ENCODE peak calls at places on chromosomes 7 and 10, in five cellular contexts. I, F, B, D and J are unnamed samples.
A peak's percentile ranks its signal among the peaks of the same experiment; 100 is the strongest.

GRCh38 chr7:34750636-34751035 is 92.6 kb downstream of the NPSR1 start:
- DNase-seq in I (no peak), F (no peak), B (no peak), D (no peak), J (no peak)

GRCh38 chr7:102828291-102828690 is 79.5 kb downstream of the FAM185A start:
- DNase-seq in I (no peak), F (no peak), B (no peak), D (no peak), J (no peak)

GRCh38 chr10:42836771-42837468 is 54.3 kb downstream of the BMS1 start:
- DNase-seq in I (peak; percentile 8), F (no peak), B (peak; percentile 21), D (no peak), J (no peak)

GRCh38 chr10:132411561-132412253 is 14.7 kb downstream of the PWWP2B start:
- DNase-seq in I (no peak), F (peak; percentile 66), B (peak; percentile 35), D (no peak), J (no peak)

GRCh38 chr7:414681-415560 is 104.7 kb downstream of the PDGFA start:
- DNase-seq in I (no peak), F (peak; percentile 36), B (no peak), D (no peak), J (no peak)

GRCh38 chr10:131149586-131149985 is 161.9 kb downstream of the TCERG1L start:
- DNase-seq in I (no peak), F (no peak), B (no peak), D (no peak), J (no peak)

GRCh38 chr7:81284576-81284975 is 365.7 kb upstream of the SEMA3C start:
- DNase-seq in I (peak; percentile 22), F (no peak), B (peak; percentile 54), D (no peak), J (no peak)

GRCh38 chr10:129864082-129864481 is 100.0 kb downstream of the EBF3 start:
- DNase-seq in I (no peak), F (no peak), B (no peak), D (no peak), J (no peak)

GRCh38 chr7:44748042-44748947 is at the start of gene ZMIZ2:
- DNase-seq in I (peak; percentile 98), F (peak; percentile 97), B (peak; percentile 83), D (peak; percentile 94), J (peak; percentile 97)

GRCh38 chr7:101159696-101160674 is 5.4 kb downstream of the VGF start:
- DNase-seq in I (peak; percentile 69), F (no peak), B (peak; percentile 54), D (no peak), J (no peak)

GRCh38 chr7:101625076-101625914 is 3.8 kb downstream of the MYL10 start:
- DNase-seq in I (no peak), F (no peak), B (no peak), D (no peak), J (no peak)

GRCh38 chr7:20560325-20561180 is 54.9 kb upstream of the ABCB5 start:
- DNase-seq in I (no peak), F (no peak), B (no peak), D (no peak), J (no peak)

GRCh38 chr7:137898839-137899681 is 52.3 kb upstream of the DGKI start:
- DNase-seq in I (peak; percentile 56), F (peak; percentile 88), B (peak; percentile 58), D (peak; percentile 88), J (peak; percentile 73)

GRCh38 chr10:28738200-28738599 is 60.9 kb downstream of the BAMBI start:
- DNase-seq in I (no peak), F (no peak), B (no peak), D (peak; percentile 13), J (no peak)

GRCh38 chr7:157523766-157524421 is 187.1 kb downstream of the DNAJB6 start:
- DNase-seq in I (no peak), F (peak; percentile 28), B (no peak), D (no peak), J (no peak)

GRCh38 chr7:48183370-48183743 is 12.1 kb downstream of the ABCA13 start:
- DNase-seq in I (no peak), F (no peak), B (no peak), D (no peak), J (no peak)

GRCh38 chr10:50436805-50437204 is 185.5 kb upstream of the ASAH2 start:
- DNase-seq in I (no peak), F (no peak), B (no peak), D (no peak), J (no peak)

GRCh38 chr10:25614652-25615051 is 319.4 kb upstream of the MYO3A start:
- DNase-seq in I (no peak), F (no peak), B (no peak), D (no peak), J (no peak)

GRCh38 chr7:155685070-155685790 is 40.8 kb downstream of the RBM33 start:
- DNase-seq in I (no peak), F (no peak), B (no peak), D (peak; percentile 21), J (no peak)

GRCh38 chr7:12635830-12636229 is 51.6 kb upstream of the ARL4A start:
- DNase-seq in I (peak; percentile 29), F (no peak), B (no peak), D (peak; percentile 63), J (peak; percentile 22)

GRCh38 chr10:60099998-60100747 is 193.8 kb upstream of the CCDC6 start:
- DNase-seq in I (peak; percentile 32), F (no peak), B (peak; percentile 27), D (peak; percentile 38), J (peak; percentile 24)

GRCh38 chr10:60105195-60105812 is 198.9 kb upstream of the CCDC6 start:
- DNase-seq in I (no peak), F (no peak), B (no peak), D (no peak), J (no peak)

GRCh38 chr10:60098676-60099601 is 192.6 kb upstream of the CCDC6 start:
- DNase-seq in I (no peak), F (no peak), B (no peak), D (peak; percentile 41), J (no peak)

GRCh38 chr10:60096761-60097513 is 190.6 kb upstream of the CCDC6 start:
- DNase-seq in I (no peak), F (no peak), B (no peak), D (peak; percentile 63), J (peak; percentile 14)

DNA sequence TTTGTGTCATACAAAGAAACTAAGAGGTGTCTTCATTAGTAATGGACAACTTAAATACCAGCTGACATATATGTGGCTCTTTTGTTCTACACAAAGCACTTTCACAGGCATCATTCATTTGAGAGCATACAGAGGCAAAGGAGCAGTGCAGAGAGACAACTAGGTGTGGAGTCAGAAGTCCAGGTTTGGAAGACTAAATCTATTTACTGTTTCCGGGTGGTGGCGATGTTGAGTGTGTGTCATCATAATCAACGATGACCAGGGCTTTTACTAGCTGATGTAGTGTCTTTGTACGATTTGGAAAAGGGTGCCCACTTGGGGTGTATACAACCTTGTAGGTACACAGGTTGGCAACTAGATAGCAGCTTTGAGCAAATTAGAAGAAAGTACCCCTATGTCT is 195.5 kb upstream of the CCDC6 start:
- DNase-seq in I (no peak), F (no peak), B (no peak), D (no peak), J (no peak)
- TF ChIP-seq CTCF in I (no peak), F (no peak), B (no peak), D (no peak), J (no peak)

DNA sequence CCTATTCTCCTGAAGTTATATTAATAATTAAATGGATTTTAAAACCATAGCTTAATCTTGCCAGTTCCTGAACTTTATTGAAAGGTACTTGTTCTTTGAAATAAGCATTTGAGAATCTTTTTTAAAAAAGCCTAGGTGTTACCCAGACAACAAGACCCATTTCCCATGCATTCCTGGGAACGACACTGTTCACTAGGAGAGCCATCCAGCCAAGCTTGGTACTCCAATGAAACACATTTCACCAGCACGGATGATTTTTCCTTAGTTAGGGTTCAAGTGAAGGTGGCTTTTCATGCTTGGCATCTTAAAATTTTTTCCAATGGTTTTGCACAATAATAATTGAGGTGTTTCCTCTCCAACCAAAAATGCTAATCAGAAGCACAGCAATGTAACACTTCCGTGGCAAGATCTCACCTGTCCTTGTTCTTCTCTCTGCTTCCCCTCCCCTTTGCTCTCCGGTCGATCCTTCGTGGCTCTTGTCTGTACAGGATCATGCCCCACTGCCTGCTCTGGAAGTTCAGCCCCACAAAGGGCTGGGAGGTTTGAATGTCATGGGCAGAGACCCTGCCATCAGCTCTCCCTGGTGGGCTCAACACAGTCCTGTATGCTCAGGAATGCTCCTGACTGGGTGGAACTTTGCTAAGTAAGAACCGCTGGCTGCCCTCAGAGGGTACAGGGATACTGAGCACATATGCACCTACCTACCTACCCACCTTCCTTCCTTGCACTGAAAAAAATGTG is 69.7 kb upstream of the AQP1 start:
- DNase-seq in I (no peak), F (no peak), B (no peak), D (no peak), J (no peak)
- TF ChIP-seq CTCF in I (no peak), F (no peak), B (no peak), D (no peak), J (no peak)

DNA sequence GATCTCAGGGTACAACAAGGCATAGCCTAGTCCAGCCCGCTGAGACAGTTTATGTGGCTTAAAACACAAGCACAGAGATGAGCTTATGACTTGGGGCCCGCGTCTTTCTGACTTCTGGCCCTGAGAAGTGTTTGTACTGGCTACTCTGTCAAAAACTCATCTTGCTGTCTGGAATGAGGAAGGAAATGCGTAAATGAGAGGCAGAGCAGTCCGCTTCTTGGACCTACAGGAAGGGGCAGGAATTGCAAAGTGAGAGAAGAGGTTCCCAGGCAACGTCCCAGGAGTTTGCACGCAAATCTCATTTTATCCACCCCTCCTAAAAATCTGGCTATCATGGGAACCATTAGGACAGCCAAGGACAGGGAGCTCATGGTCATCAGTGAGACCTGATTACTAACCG is 5.5 kb downstream of the ANXA11 start:
- DNase-seq in I (no peak), F (no peak), B (peak; percentile 57), D (no peak), J (no peak)
- TF ChIP-seq CTCF in I (no peak), F (no peak), B (no peak), D (no peak), J (no peak)

GRCh38 chr10:61283489-61284221 is 169.5 kb downstream of the TMEM26 start:
- DNase-seq in I (no peak), F (no peak), B (peak; percentile 12), D (no peak), J (no peak)

GRCh38 chr10:61286695-61287094 is 166.5 kb downstream of the TMEM26 start:
- DNase-seq in I (no peak), F (no peak), B (no peak), D (peak; percentile 80), J (peak; percentile 39)

GRCh38 chr10:61283066-61283465 is 170.1 kb downstream of the TMEM26 start:
- DNase-seq in I (no peak), F (no peak), B (peak; percentile 9), D (no peak), J (no peak)

GRCh38 chr10:61285749-61286148 is 167.4 kb downstream of the TMEM26 start:
- DNase-seq in I (no peak), F (no peak), B (peak; percentile 31), D (no peak), J (no peak)

DNA sequence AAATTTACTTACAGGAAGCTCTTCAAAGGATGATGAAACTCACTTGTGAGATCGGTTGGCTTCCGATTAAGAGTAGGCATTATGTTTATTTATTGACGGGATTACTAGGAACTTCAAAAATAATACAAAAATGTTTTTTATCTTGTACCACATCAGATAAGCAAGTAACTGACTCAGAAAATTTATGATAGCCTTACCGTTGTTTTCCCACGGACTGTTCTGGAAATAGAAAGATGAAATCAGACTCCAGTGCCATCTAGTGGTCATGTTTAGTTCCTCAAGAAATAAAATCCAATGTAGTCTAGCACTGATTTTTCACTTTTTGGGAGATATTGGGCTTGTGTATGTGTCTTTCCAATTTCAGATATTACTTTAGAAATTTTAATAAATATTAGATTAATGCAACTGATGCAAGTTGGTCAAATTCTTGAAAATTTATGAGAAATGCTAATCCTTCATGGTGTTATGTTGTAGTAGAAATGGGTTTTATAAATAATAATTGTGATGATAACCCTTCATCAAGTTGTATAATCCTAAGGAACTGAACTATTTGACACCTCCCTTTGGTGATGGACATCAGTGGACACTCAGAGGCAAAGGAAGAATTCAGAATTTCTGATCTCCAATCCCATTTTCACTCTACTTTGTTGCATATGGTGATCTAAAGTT is 168.8 kb downstream of the TMEM26 start:
- DNase-seq in I (peak; percentile 15), F (no peak), B (peak; percentile 45), D (peak; percentile 46), J (peak; percentile 9)
- TF ChIP-seq CTCF in I (peak; percentile 81), F (peak; percentile 91), B (peak; percentile 53), D (peak; percentile 57), J (peak; percentile 59)